ENCODE peak calls at places on chromosomes 3 and 15, in eight cellular contexts. V, T, Y, C, R, I, H and S are unnamed samples.
A peak's percentile ranks its signal among the peaks of the same experiment; 100 is the strongest.

GRCh38 chr15:66253643-66254363 is at the start of gene MEGF11:
- DNase-seq in V (peak; percentile 24), T (peak; percentile 42), Y (peak; percentile 47), C (peak; percentile 24), R (no peak), I (peak; percentile 57), H (peak; percentile 72), S (no peak)

GRCh38 chr3:73786346-73786807 is 161.6 kb upstream of the PDZRN3 start:
- DNase-seq in V (no peak), T (no peak), Y (peak; percentile 89), C (peak; percentile 94), R (no peak), I (no peak), H (no peak), S (no peak)

GRCh38 chr15:93366387-93367100 is 277.5 kb upstream of the RGMA start:
- DNase-seq in V (no peak), T (no peak), Y (no peak), C (no peak), R (no peak), I (peak; percentile 8), H (peak; percentile 28), S (no peak)

GRCh38 chr3:104879919-104880318 is 486.8 kb upstream of the ALCAM start:
- DNase-seq in V (no peak), T (no peak), Y (peak; percentile 59), C (peak; percentile 38), R (no peak), I (no peak), H (no peak), S (no peak)

GRCh38 chr3:65811917-65812316 is 226.8 kb downstream of the MAGI1 start:
- DNase-seq in V (no peak), T (no peak), Y (peak; percentile 11), C (no peak), R (no peak), I (no peak), H (peak; percentile 66), S (no peak)

GRCh38 chr15:100021653-100022052 is 288.4 kb upstream of the LYSMD4 start:
- DNase-seq in V (no peak), T (no peak), Y (no peak), C (no peak), R (no peak), I (no peak), H (no peak), S (no peak)

GRCh38 chr3:46858456-46858855 is 4.8 kb downstream of the MYL3 start:
- DNase-seq in V (no peak), T (no peak), Y (no peak), C (no peak), R (no peak), I (no peak), H (no peak), S (no peak)

GRCh38 chr3:42507252-42507651 is 4.8 kb downstream of the VIPR1 start:
- DNase-seq in V (peak; percentile 86), T (no peak), Y (no peak), C (no peak), R (no peak), I (no peak), H (no peak), S (no peak)

GRCh38 chr15:67578020-67578600 is 35.6 kb downstream of the MAP2K5 start:
- DNase-seq in V (no peak), T (no peak), Y (no peak), C (no peak), R (no peak), I (no peak), H (no peak), S (no peak)

GRCh38 chr15:68056097-68056865 is 2.2 kb downstream of the PIAS1 start:
- DNase-seq in V (no peak), T (no peak), Y (no peak), C (no peak), R (no peak), I (no peak), H (peak; percentile 21), S (no peak)

GRCh38 chr3:125116311-125117069 is 60.7 kb upstream of the HEG1 start:
- DNase-seq in V (no peak), T (no peak), Y (peak; percentile 77), C (peak; percentile 91), R (no peak), I (peak; percentile 26), H (no peak), S (peak; percentile 58)

GRCh38 chr3:14487086-14487485 is 53.1 kb downstream of the GRIP2 start:
- DNase-seq in V (no peak), T (no peak), Y (no peak), C (no peak), R (no peak), I (no peak), H (no peak), S (no peak)

GRCh38 chr15:96340611-96341464 is 10.3 kb downstream of the NR2F2 start:
- DNase-seq in V (peak; percentile 41), T (peak; percentile 73), Y (peak; percentile 83), C (peak; percentile 66), R (no peak), I (peak; percentile 73), H (peak; percentile 90), S (peak; percentile 18)

GRCh38 chr15:43748376-43748775 is 2.1 kb downstream of the PDIA3 start:
- DNase-seq in V (no peak), T (no peak), Y (peak; percentile 36), C (peak; percentile 34), R (no peak), I (no peak), H (no peak), S (peak; percentile 35)

GRCh38 chr15:38085931-38086562 is 151.6 kb downstream of the TMCO5A start:
- DNase-seq in V (no peak), T (no peak), Y (no peak), C (peak; percentile 66), R (no peak), I (no peak), H (no peak), S (peak; percentile 51)

GRCh38 chr3:19229086-19229485 is 80.8 kb downstream of the KCNH8 start:
- DNase-seq in V (no peak), T (peak; percentile 2), Y (no peak), C (no peak), R (no peak), I (no peak), H (no peak), S (peak; percentile 15)

GRCh38 chr3:72429589-72430362 is 418.5 kb downstream of the SHQ1 start:
- DNase-seq in V (no peak), T (no peak), Y (no peak), C (no peak), R (no peak), I (no peak), H (no peak), S (no peak)

GRCh38 chr3:155078959-155079794 is 942 bp upstream of the MME start:
- DNase-seq in V (no peak), T (no peak), Y (peak; percentile 45), C (peak; percentile 71), R (no peak), I (no peak), H (peak; percentile 52), S (no peak)

GRCh38 chr3:151383956-151384355 is 597 bp downstream of the P2RY12 start:
- DNase-seq in V (no peak), T (no peak), Y (peak; percentile 21), C (no peak), R (no peak), I (no peak), H (no peak), S (peak; percentile 22)

DNA sequence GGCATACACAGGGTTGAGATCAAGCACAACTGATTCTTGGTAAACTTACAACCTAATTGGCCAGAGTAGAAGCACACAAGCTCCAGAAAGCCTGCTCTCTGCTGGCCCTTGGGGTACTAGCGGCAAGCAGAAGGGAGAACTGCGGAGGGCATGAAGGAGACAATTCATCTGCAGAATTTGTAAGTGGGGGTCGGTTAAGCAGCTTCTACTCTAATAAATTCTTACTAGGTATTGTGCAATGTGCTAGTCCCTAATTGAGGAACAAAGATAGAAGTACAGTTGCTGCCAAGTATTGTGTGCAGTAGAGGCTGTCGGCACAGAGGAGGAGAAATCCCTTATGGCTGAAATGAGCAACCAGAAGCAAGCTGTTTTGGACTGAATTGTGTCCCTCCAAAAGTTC is 91.2 kb upstream of the VEPH1 start:
- DNase-seq in V (no peak), T (no peak), Y (peak; percentile 49), C (no peak), R (no peak), I (no peak), H (peak; percentile 13), S (no peak)
- TF ChIP-seq CTCF in V (no peak), T (no peak), Y (peak; percentile 46), C (peak; percentile 35), R (no peak), I (peak; percentile 42), H (peak; percentile 26), S (no peak)

GRCh38 chr3:195542261-195542660 is 864 bp downstream of the PPP1R2 start:
- DNase-seq in V (no peak), T (no peak), Y (peak; percentile 24), C (no peak), R (no peak), I (no peak), H (no peak), S (peak; percentile 64)

GRCh38 chr3:195540526-195540925 is 2.6 kb downstream of the PPP1R2 start:
- DNase-seq in V (no peak), T (no peak), Y (no peak), C (no peak), R (no peak), I (no peak), H (no peak), S (peak; percentile 22)

GRCh38 chr3:195540031-195540430 is 3.1 kb downstream of the PPP1R2 start:
- DNase-seq in V (no peak), T (no peak), Y (no peak), C (no peak), R (no peak), I (no peak), H (no peak), S (peak; percentile 44)

GRCh38 chr3:195539479-195539878 is 3.6 kb downstream of the PPP1R2 start:
- DNase-seq in V (no peak), T (no peak), Y (no peak), C (no peak), R (no peak), I (no peak), H (no peak), S (no peak)

GRCh38 chr3:195537995-195538394 is 5.1 kb downstream of the PPP1R2 start:
- DNase-seq in V (no peak), T (no peak), Y (no peak), C (no peak), R (no peak), I (no peak), H (no peak), S (peak; percentile 88)
- H3K4me3 ChIP-seq in V (no peak overlapping the region), T (no peak overlapping the region), Y (no peak overlapping the region), C (no peak overlapping the region), R (no peak overlapping the region), I (no peak overlapping the region), H (no peak overlapping the region), S (peak overlapping the region; percentile 45)

DNA sequence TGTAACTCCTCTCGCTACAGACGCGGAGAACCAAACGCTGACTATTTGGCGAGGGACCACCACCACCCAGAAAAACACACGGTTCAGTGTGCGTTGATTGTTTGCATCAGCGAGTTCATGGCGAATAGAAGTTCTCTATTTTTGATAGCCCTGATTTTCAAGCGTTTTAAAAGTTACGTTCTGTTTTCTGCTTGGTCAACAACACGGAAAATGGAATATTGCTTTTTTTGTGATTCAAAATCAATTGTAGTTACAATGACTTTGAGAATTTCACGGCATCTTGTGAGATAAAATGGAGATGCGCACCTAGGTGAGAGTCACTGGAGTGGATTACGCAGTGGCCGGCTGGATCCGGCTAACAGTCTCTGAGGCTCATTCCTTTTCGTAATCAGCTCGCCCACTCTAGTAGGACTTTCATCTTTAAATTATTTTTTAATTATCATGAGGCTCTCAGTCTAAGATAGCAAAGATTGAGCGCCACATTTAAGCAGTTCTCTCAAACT is 54.8 kb downstream of the CCDC54 start:
- DNase-seq in V (peak; percentile 45), T (peak; percentile 8), Y (peak; percentile 31), C (peak; percentile 10), R (no peak), I (no peak), H (peak; percentile 29), S (no peak)
- TF ChIP-seq CTCF in V (no peak), T (no peak), Y (no peak), C (no peak), R (no peak), I (no peak), H (no peak), S (no peak)

GRCh38 chr3:193347507-193348501 is 30.7 kb downstream of the ATP13A5 start:
- DNase-seq in V (no peak), T (no peak), Y (no peak), C (no peak), R (no peak), I (no peak), H (peak; percentile 67), S (peak; percentile 40)
- H3K4me3 ChIP-seq in V (no peak overlapping the region), T (no peak overlapping the region), Y (no peak overlapping the region), C (no peak overlapping the region), R (no peak overlapping the region), I (no peak overlapping the region), H (no peak overlapping the region), S (no peak overlapping the region)